ENCODE peak calls at places on chromosome 6, in nine cellular contexts. K is ascending aorta, I is cardiac fibroblast, G is AG09309, F is DMS79 treated with DMSO at 0.1 percent for 48 hours, H is immature natural killer cell, W is left cardiac atrium, S is lung microvascular endothelial cell, Q is AML-193. M is an unnamed sample.

GRCh38 chr6:44230034-44230675 is 6.8 kb downstream of the SLC29A1 start:
- DNase-seq in Q (no peak), F (no peak), S (no peak), W (no peak), I (no peak), G (no peak), K (no peak), H (no peak), M (no peak)

GRCh38 chr6:169866668-169867521 is 115.5 kb downstream of the ERMARD start:
- DNase-seq in K (no peak), H (no peak), W (no peak), I (no peak), F (no peak), G (no peak), Q (no peak), S (no peak), M (no peak)

GRCh38 chr6:68559052-68559451 is 76.0 kb upstream of the ADGRB3 start:
- DNase-seq in W (no peak), S (no peak), F (peak; percentile 60), I (peak; percentile 4), Q (peak; percentile 42), G (no peak), K (no peak), H (no peak), M (no peak)

GRCh38 chr6:106098383-106099234 is 12.5 kb downstream of the PRDM1 start:
- DNase-seq in I (peak; percentile 72), G (no peak), Q (peak; percentile 33), S (peak; percentile 80), H (peak; percentile 85), F (peak; percentile 47), W (peak; percentile 30), K (peak; percentile 72), M (no peak)

GRCh38 chr6:118893095-118893881 is 664 bp upstream of the ASF1A start:
- DNase-seq in S (peak; percentile 71), H (no peak), I (peak; percentile 78), Q (peak; percentile 72), W (no peak), K (peak; percentile 70), F (peak; percentile 97), G (no peak), M (peak; percentile 78)

GRCh38 chr6:1701668-1702353 is 92.1 kb downstream of the FOXC1 start:
- DNase-seq in I (peak; percentile 90), K (peak; percentile 94), F (no peak), S (no peak), G (peak; percentile 93), Q (no peak), W (peak; percentile 35), H (no peak), M (no peak)

GRCh38 chr6:11067348-11067747 is 23.2 kb upstream of the ELOVL2 start:
- DNase-seq in H (no peak), I (no peak), K (no peak), F (peak; percentile 8), W (no peak), G (no peak), S (no peak), Q (no peak), M (no peak)

GRCh38 chr6:132100388-132100990 is 149.3 kb upstream of the CCN2 start:
- DNase-seq in G (no peak), W (no peak), K (no peak), I (no peak), S (peak; percentile 68), Q (no peak), F (no peak), H (no peak), M (no peak)

GRCh38 chr6:46989384-46989783 is 52.7 kb downstream of the ADGRF1 start:
- DNase-seq in I (peak; percentile 34), G (no peak), Q (no peak), K (peak; percentile 64), W (peak; percentile 48), F (no peak), S (no peak), H (no peak), M (no peak)

GRCh38 chr6:117918454-117918853 is 11.4 kb downstream of the SLC35F1 start:
- DNase-seq in W (no peak), Q (no peak), H (no peak), I (no peak), S (no peak), G (no peak), F (no peak), K (no peak), M (no peak)

GRCh38 chr6:101212640-101213039 is 180.9 kb upstream of the GRIK2 start:
- DNase-seq in Q (no peak), K (no peak), I (no peak), S (no peak), H (no peak), G (no peak), F (no peak), W (no peak), M (no peak)

GRCh38 chr6:43921039-43921438 is 151.0 kb downstream of the VEGFA start:
- DNase-seq in W (no peak), G (no peak), F (no peak), K (no peak), I (no peak), Q (no peak), S (no peak), H (no peak), M (no peak)

GRCh38 chr6:117072781-117073180 is 192.6 kb upstream of the VGLL2 start:
- DNase-seq in F (no peak), I (no peak), Q (no peak), S (no peak), H (no peak), K (no peak), W (no peak), G (no peak), M (no peak)

GRCh38 chr6:139407718-139408222 is 33.3 kb upstream of the CITED2 start:
- DNase-seq in K (no peak), Q (no peak), W (no peak), S (peak; percentile 59), G (peak; percentile 97), H (no peak), F (no peak), I (peak; percentile 88), M (no peak)

GRCh38 chr6:4714961-4715501 is 61.2 kb upstream of the CDYL start:
- DNase-seq in I (no peak), H (no peak), G (no peak), Q (no peak), W (no peak), S (no peak), F (no peak), K (no peak), M (no peak)

GRCh38 chr6:105836889-105837288 is 249.2 kb upstream of the PRDM1 start:
- DNase-seq in I (no peak), G (no peak), W (no peak), Q (no peak), K (no peak), H (no peak), S (peak; percentile 30), F (no peak), M (no peak)

GRCh38 chr6:143054329-143054728 is 6.4 kb upstream of the AIG1 start:
- DNase-seq in I (no peak), W (no peak), K (no peak), Q (no peak), G (no peak), H (no peak), F (no peak), S (no peak), M (no peak)

GRCh38 chr6:28207244-28208179 is 17.6 kb upstream of the ZSCAN9 start:
- DNase-seq in I (peak; percentile 13), K (no peak), S (peak; percentile 58), W (no peak), G (no peak), F (no peak), H (no peak), Q (no peak), M (no peak)

GRCh38 chr6:57257911-57258541 is 35.9 kb upstream of the RAB23 start:
- DNase-seq in W (no peak), H (no peak), F (no peak), K (no peak), Q (no peak), G (peak; percentile 85), I (peak; percentile 65), S (peak; percentile 16), M (no peak)

GRCh38 chr6:117558818-117559217 is 43.5 kb downstream of the GOPC start:
- DNase-seq in S (no peak), W (no peak), I (no peak), Q (no peak), F (no peak), G (no peak), H (no peak), K (no peak), M (no peak)

GRCh38 chr6:145895802-145896201 is 68.4 kb downstream of the SHPRH start:
- DNase-seq in H (no peak), W (no peak), F (no peak), I (peak; percentile 31), G (no peak), Q (peak; percentile 55), K (no peak), S (peak; percentile 19), M (no peak)

GRCh38 chr6:53805725-53806124 is 10.9 kb downstream of the LRRC1 start:
- DNase-seq in I (no peak), S (no peak), G (no peak), F (no peak), Q (no peak), W (no peak), H (no peak), K (no peak), M (peak; percentile 88)

GRCh38 chr6:56843476-56844349 is 111.2 kb upstream of the BEND6 start:
- DNase-seq in I (peak; percentile 85), S (peak; percentile 90), F (peak; percentile 53), H (peak; percentile 56), Q (peak; percentile 69), W (peak; percentile 77), G (no peak), K (peak; percentile 86), M (peak; percentile 78)

GRCh38 chr6:160010067-160010466 is 41.2 kb downstream of the IGF2R start:
- DNase-seq in G (peak; percentile 60), K (no peak), H (no peak), Q (no peak), F (no peak), W (no peak), I (peak; percentile 79), S (no peak), M (no peak)

GRCh38 chr6:127513425-127513824 is 5.7 kb downstream of the MTCL3 start:
- DNase-seq in F (no peak), S (no peak), I (no peak), W (no peak), G (no peak), K (no peak), H (no peak), Q (no peak), M (no peak)

GRCh38 chr6:16239798-16240123 is 1.4 kb downstream of the GMPR start:
- DNase-seq in F (no peak), I (peak; percentile 56), W (peak; percentile 79), Q (peak; percentile 94), H (no peak), S (peak; percentile 88), K (peak; percentile 93), G (no peak), M (no peak)

GRCh38 chr6:110874880-110875547 is 429 bp downstream of the AMD1 start:
- DNase-seq in S (peak; percentile 52), K (peak; percentile 69), G (no peak), I (no peak), F (peak; percentile 46), W (no peak), Q (no peak), H (no peak), M (no peak)

GRCh38 chr6:22636450-22636849 is 67.1 kb downstream of the HDGFL1 start:
- DNase-seq in H (no peak), F (no peak), Q (no peak), I (no peak), S (no peak), G (no peak), W (no peak), K (no peak), M (no peak)

M was measured in Jurkat, Clone E6-1.